ENCODE peak calls at places on chromosomes 7 and 10, in eight cellular contexts. T is PC-9, E is HFF-Myc, Z is upper lobe of right lung, H is right atrium auricular region, R is fibroblast of the aortic adventitia, O is dorsolateral prefrontal cortex, L is esophagus squamous epithelium. M is an unnamed sample.

GRCh38 chr7:101690061-101690460 is 61.0 kb upstream of the MYL10 start:
- DNase-seq in Z (no peak), H (no peak), E (no peak), T (no peak), L (no peak), R (no peak), O (no peak), M (no peak)

GRCh38 chr7:5139998-5140397 is 50.0 kb upstream of the WIPI2 start:
- DNase-seq in O (peak), H (no peak), R (peak), L (no peak), Z (peak), T (no peak), E (no peak), M (peak)

GRCh38 chr7:140134039-140134438 is 42.7 kb downstream of the KDM7A start:
- DNase-seq in E (no peak), H (no peak), L (no peak), R (no peak), Z (no peak), O (no peak), T (no peak), M (no peak)

GRCh38 chr7:1616741-1617140 is 46.9 kb upstream of the PSMG3 start:
- DNase-seq in R (no peak), Z (no peak), H (no peak), E (no peak), T (no peak), O (no peak), L (no peak), M (no peak)

GRCh38 chr10:51422311-51423120 is 276.9 kb downstream of the CSTF2T start:
- DNase-seq in L (no peak), H (peak), R (peak), O (no peak), E (peak), Z (no peak), T (no peak), M (peak)

GRCh38 chr7:98475352-98475751 is 74.5 kb upstream of the BAIAP2L1 start:
- DNase-seq in T (no peak), R (no peak), O (no peak), H (no peak), E (no peak), Z (no peak), L (no peak), M (no peak)

GRCh38 chr10:45353176-45353575 is 20.8 kb upstream of the ALOX5 start:
- DNase-seq in E (no peak), H (no peak), R (no peak), Z (no peak), T (no peak), O (no peak), L (no peak), M (no peak)

GRCh38 chr10:21212275-21212674 is 313.2 kb downstream of the SKIDA1 start:
- DNase-seq in L (no peak), O (no peak), Z (no peak), T (no peak), H (no peak), R (no peak), E (no peak), M (no peak)

GRCh38 chr10:11824376-11824775 is 1.2 kb downstream of the PROSER2 start:
- DNase-seq in O (no peak), L (no peak), R (peak), Z (no peak), T (no peak), E (no peak), H (no peak), M (no peak)

GRCh38 chr7:17532861-17533404 is 234.5 kb downstream of the AHR start:
- DNase-seq in T (peak), L (no peak), H (no peak), R (peak), O (no peak), E (no peak), Z (no peak), M (peak)

GRCh38 chr10:26566525-26567348 is 128.6 kb downstream of the APBB1IP start:
- DNase-seq in R (no peak), L (no peak), O (no peak), E (no peak), T (no peak), Z (no peak), H (no peak), M (peak)

GRCh38 chr7:130363156-130363847 is 17.0 kb upstream of the CPA1 start:
- DNase-seq in T (peak), H (no peak), Z (no peak), O (peak), L (no peak), R (peak), E (peak), M (peak)

GRCh38 chr10:58868736-58869435 is 307.6 kb upstream of the PHYHIPL start:
- DNase-seq in Z (no peak), L (no peak), R (no peak), T (no peak), O (no peak), E (no peak), H (no peak), M (no peak)

GRCh38 chr7:104883718-104884452 is 130.1 kb upstream of the KMT2E start:
- DNase-seq in Z (peak), T (peak), R (peak), L (no peak), E (peak), O (peak), H (peak), M (peak)

GRCh38 chr7:143372070-143372469 is 9.1 kb upstream of the ZYX start:
- DNase-seq in R (no peak), H (no peak), E (no peak), T (no peak), Z (no peak), L (no peak), O (peak), M (peak)

GRCh38 chr7:113636727-113637421 is 281.9 kb downstream of the PPP1R3A start:
- DNase-seq in O (no peak), T (no peak), Z (no peak), H (no peak), E (no peak), L (no peak), R (peak), M (no peak)

GRCh38 chr10:100519321-100520051 is at the start of gene SEC31B:
- DNase-seq in E (no peak), H (no peak), T (no peak), L (no peak), Z (peak), R (no peak), O (peak), M (peak)

GRCh38 chr7:144481863-144482262 is 78.4 kb upstream of the NOBOX start:
- DNase-seq in L (no peak), R (no peak), T (no peak), E (no peak), H (no peak), O (no peak), Z (no peak), M (no peak)

GRCh38 chr7:80054356-80054755 is 80.3 kb upstream of the GNAI1 start:
- DNase-seq in Z (no peak), T (no peak), H (no peak), L (no peak), R (peak), E (no peak), O (no peak), M (no peak)

GRCh38 chr10:52248697-52249306 is 65.3 kb upstream of the DKK1 start:
- DNase-seq in H (no peak), R (no peak), E (no peak), O (no peak), L (no peak), Z (no peak), T (no peak), M (no peak)

GRCh38 chr10:30645340-30645827 is 15.8 kb upstream of the LYZL2 start:
- DNase-seq in T (no peak), L (no peak), O (no peak), H (peak), Z (no peak), R (peak), E (no peak), M (peak)

GRCh38 chr7:40903872-40904271 is 769.1 kb downstream of the SUGCT start:
- DNase-seq in Z (no peak), H (no peak), R (no peak), E (no peak), O (no peak), L (no peak), T (no peak), M (no peak)

GRCh38 chr7:748446-748845 is 21.4 kb upstream of the PRKAR1B start:
- DNase-seq in T (no peak), H (no peak), L (no peak), E (no peak), R (no peak), Z (peak), O (no peak), M (no peak)

GRCh38 chr7:152544481-152544927 is 108.7 kb upstream of the KMT2C start:
- DNase-seq in O (no peak), R (no peak), T (no peak), E (no peak), Z (no peak), L (no peak), H (no peak), M (no peak)

GRCh38 chr10:104440221-104440620 is 86.6 kb downstream of the CFAP58 start:
- DNase-seq in O (no peak), R (peak), H (no peak), L (no peak), Z (no peak), T (no peak), E (no peak), M (no peak)

GRCh38 chr7:93574646-93575554 is at the start of gene CALCR:
- DNase-seq in E (no peak), O (no peak), R (no peak), T (no peak), H (no peak), L (no peak), Z (peak), M (no peak)

GRCh38 chr10:78942006-78942405 is 126.8 kb upstream of the ZMIZ1 start:
- DNase-seq in R (peak), Z (no peak), O (no peak), H (no peak), E (no peak), L (no peak), T (no peak), M (no peak)

GRCh38 chr10:86401588-86402282 is 35.1 kb upstream of the GRID1 start:
- DNase-seq in O (peak), L (no peak), H (no peak), Z (peak), E (no peak), T (no peak), R (peak), M (peak)

GRCh38 chr10:10796774-10797415 is 220.8 kb upstream of the CELF2 start:
- DNase-seq in Z (no peak), R (peak), H (no peak), E (no peak), T (peak), O (no peak), L (no peak), M (no peak)

GRCh38 chr10:20988357-20988983 is 91.4 kb upstream of the NEBL start:
- DNase-seq in H (no peak), R (no peak), E (no peak), Z (no peak), O (no peak), L (no peak), T (no peak), M (no peak)

GRCh38 chr7:6730343-6730633 is 23.5 kb upstream of the ZNF12 start:
- DNase-seq in H (no peak), R (no peak), T (no peak), E (no peak), Z (no peak), O (no peak), L (no peak), M (no peak)

GRCh38 chr7:151715661-151716338 is 161.1 kb downstream of the PRKAG2 start:
- DNase-seq in L (no peak), T (no peak), O (no peak), E (no peak), R (no peak), Z (peak), H (no peak), M (no peak)

GRCh38 chr10:36280396-36280795 is 638.3 kb upstream of the FZD8 start:
- DNase-seq in E (no peak), H (no peak), R (peak), O (no peak), T (no peak), Z (no peak), L (no peak), M (no peak)

GRCh38 chr10:19941206-19941880 is 125.1 kb downstream of the PLXDC2 start:
- DNase-seq in Z (no peak), T (no peak), L (no peak), H (no peak), R (no peak), O (no peak), E (no peak), M (peak)

GRCh38 chr10:44335330-44336021 is 49.4 kb downstream of the CXCL12 start:
- DNase-seq in H (no peak), L (no peak), R (no peak), E (no peak), T (no peak), O (no peak), Z (no peak), M (no peak)

GRCh38 chr10:97843296-97843671 is 6.4 kb upstream of the GOLGA7B start:
- DNase-seq in L (no peak), E (no peak), O (peak), T (no peak), R (peak), Z (no peak), H (no peak), M (no peak)

GRCh38 chr7:122528879-122529481 is 169.9 kb downstream of the RNF133 start:
- DNase-seq in L (no peak), Z (no peak), T (peak), O (no peak), R (peak), H (no peak), E (peak), M (no peak)

GRCh38 chr7:121084748-121085336 is 96.3 kb downstream of the CPED1 start:
- DNase-seq in E (peak), H (no peak), T (peak), Z (no peak), R (peak), O (no peak), L (no peak), M (no peak)
- H3K4me3 ChIP-seq in E (no peak), H (no peak), T (no peak), Z (no peak), R (peak), O (no peak), L (no peak), M (no peak)

GRCh38 chr10:7374795-7375194 is 36.0 kb downstream of the SFMBT2 start:
- DNase-seq in L (no peak), T (no peak), E (no peak), Z (no peak), H (no peak), O (no peak), R (no peak), M (no peak)
- TF ChIP-seq CTCF in L (no peak), T (no peak), E (no peak), Z (no peak), H (no peak), O (no peak), R (no peak), M (no peak)

GRCh38 chr7:81186691-81187090 is 267.8 kb upstream of the SEMA3C start:
- DNase-seq in R (peak), Z (no peak), O (no peak), H (no peak), L (no peak), T (no peak), E (no peak), M (no peak)
- H3K4me3 ChIP-seq in R (no peak), Z (no peak), O (no peak), H (no peak), L (no peak), T (no peak), E (no peak), M (no peak)

DNA sequence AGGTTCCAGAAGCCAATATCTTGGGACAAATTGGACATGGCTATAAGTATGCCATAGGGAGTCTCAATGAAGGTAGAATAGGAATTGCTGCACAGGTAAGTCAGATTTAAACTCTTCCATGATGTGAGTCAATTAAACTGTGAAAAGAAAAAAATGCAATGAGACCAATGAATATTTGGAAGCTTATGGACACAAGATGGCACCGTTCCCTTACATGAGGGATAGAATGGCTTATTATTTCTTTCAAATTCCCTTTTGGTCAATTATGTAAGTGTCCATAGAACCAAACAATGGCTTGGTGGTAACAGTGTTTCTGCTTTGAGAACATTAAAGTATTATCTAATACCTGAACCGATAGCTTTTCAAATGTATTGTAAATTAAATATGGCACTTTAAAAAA is 35.6 kb downstream of the ACADSB start:
- DNase-seq in O (no peak), E (no peak), T (peak), L (no peak), H (no peak), Z (no peak), R (peak), M (no peak)
- TF ChIP-seq CTCF in O (no peak), E (no peak), T (peak), L (no peak), H (no peak), Z (no peak), R (no peak), M (no peak)

DNA sequence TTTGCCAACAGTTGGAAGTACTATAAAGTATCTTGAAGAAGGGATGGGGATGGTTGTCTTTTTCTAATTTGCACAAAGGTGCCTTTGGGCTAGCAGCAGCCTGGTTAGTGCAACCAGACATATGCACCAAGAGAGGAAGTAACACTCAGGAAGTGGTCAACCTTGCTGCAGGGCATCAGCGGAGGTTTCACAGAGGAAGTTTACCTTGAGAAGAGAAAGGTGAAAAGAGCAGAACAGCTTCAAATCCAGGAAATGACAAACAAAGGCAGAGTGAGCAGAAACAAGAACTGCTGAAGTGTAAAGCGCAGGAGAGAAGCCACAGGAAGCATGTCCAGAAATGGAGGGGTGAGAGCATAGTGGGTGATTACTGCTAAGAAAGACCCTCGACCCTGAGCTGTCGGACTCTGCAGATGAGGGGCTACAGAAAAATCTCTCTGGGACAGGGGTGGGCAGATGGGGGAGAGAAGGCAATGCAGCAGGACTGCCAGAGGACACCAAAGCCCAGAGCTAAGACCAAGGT is 66.9 kb downstream of the STK17A start:
- DNase-seq in E (no peak), L (no peak), T (peak), O (no peak), R (no peak), Z (no peak), H (no peak), M (no peak)
- H3K4me3 ChIP-seq in E (no peak), L (no peak), T (no peak), O (no peak), R (no peak), Z (no peak), H (no peak), M (no peak)

M was measured in adrenal gland.